ENCODE peak calls at places on chromosome X, in nine cellular contexts. Y is pancreas; I is CD8-positive, alpha-beta memory T cell; D is SK-N-SH; Q is lower lobe of right lung; B is suprapubic skin; F is uterus; Z is keratinocyte; E is GM23338. N is an unnamed sample.
A peak's percentile ranks its signal among the peaks of the same experiment; 100 is the strongest.

GRCh38 chrX:128518508-128518907 is 466.3 kb upstream of the ACTRT1 start:
- DNase-seq in E (peak; percentile 51), I (no peak), F (no peak), B (no peak), Y (no peak), Z (no peak), Q (no peak), D (peak; percentile 4), N (no peak)

GRCh38 chrX:150202641-150203248 is 160.4 kb upstream of the MAMLD1 start:
- DNase-seq in I (no peak), Z (no peak), Q (no peak), F (no peak), Y (no peak), D (no peak), E (no peak), B (no peak), N (no peak)

GRCh38 chrX:148672526-148672925 is 172.1 kb downstream of the AFF2 start:
- DNase-seq in E (no peak), Y (no peak), B (no peak), F (no peak), D (no peak), Z (no peak), I (no peak), Q (no peak), N (no peak)

GRCh38 chrX:102858826-102859627 is 78.0 kb upstream of the RAB40AL start:
- DNase-seq in F (no peak), Z (no peak), E (peak; percentile 28), Q (no peak), I (no peak), B (no peak), Y (no peak), D (no peak), N (no peak)

GRCh38 chrX:153647461-153648357 is 706 bp downstream of the DUSP9 start:
- DNase-seq in Z (no peak), Y (peak; percentile 64), D (peak; percentile 27), F (peak; percentile 11), B (peak; percentile 62), Q (peak; percentile 20), E (no peak), I (no peak), N (peak; percentile 70)

GRCh38 chrX:120365320-120365719 is 3.4 kb downstream of the ATP1B4 start:
- DNase-seq in Y (no peak), F (peak; percentile 15), Z (no peak), B (no peak), D (peak; percentile 24), E (peak; percentile 69), I (peak; percentile 34), Q (peak; percentile 51), N (peak; percentile 47)

GRCh38 chrX:72029473-72030411 is 102.0 kb downstream of the RTL5 start:
- DNase-seq in Y (no peak), I (no peak), F (no peak), E (no peak), B (no peak), D (peak; percentile 47), Z (peak; percentile 5), Q (no peak), N (no peak)

GRCh38 chrX:17459008-17459407 is 84.0 kb downstream of the NHS start:
- DNase-seq in Z (peak; percentile 5), I (no peak), D (no peak), B (no peak), E (no peak), Y (no peak), F (peak; percentile 60), Q (no peak), N (no peak)

GRCh38 chrX:135707880-135708279 is 5.6 kb upstream of the CT45A1 start:
- DNase-seq in I (no peak), D (peak; percentile 52), B (no peak), Y (peak; percentile 47), Q (no peak), F (no peak), E (peak; percentile 86), Z (no peak), N (peak; percentile 48)

GRCh38 chrX:150049647-150050046 is 111.4 kb upstream of the EOLA2 start:
- DNase-seq in Z (no peak), F (no peak), I (no peak), D (no peak), B (no peak), E (peak; percentile 8), Y (no peak), Q (no peak), N (no peak)

GRCh38 chrX:115898382-115899001 is 272.1 kb upstream of the AGTR2 start:
- DNase-seq in B (no peak), Z (no peak), Y (peak; percentile 84), I (no peak), Q (no peak), D (peak; percentile 37), F (peak; percentile 53), E (peak; percentile 43), N (peak; percentile 79)

GRCh38 chrX:134186362-134187121 is 50.4 kb upstream of the CCDC160 start:
- DNase-seq in B (no peak), D (no peak), Q (no peak), Z (no peak), Y (no peak), E (no peak), I (no peak), F (no peak), N (no peak)

GRCh38 chrX:17944833-17945497 is 83.9 kb upstream of the RAI2 start:
- DNase-seq in Z (no peak), Y (no peak), B (no peak), E (peak; percentile 57), I (no peak), D (peak; percentile 15), F (no peak), Q (no peak), N (no peak)

GRCh38 chrX:16603822-16604221 is 46.1 kb upstream of the S100G start:
- DNase-seq in Y (no peak), I (no peak), F (no peak), Q (no peak), Z (no peak), E (no peak), D (no peak), B (no peak), N (no peak)

GRCh38 chrX:41023098-41023497 is 62.1 kb upstream of the USP9X start:
- DNase-seq in Z (no peak), I (no peak), Y (no peak), E (no peak), B (no peak), D (no peak), Q (no peak), F (no peak), N (no peak)

GRCh38 chrX:41024755-41025154 is 60.5 kb upstream of the USP9X start:
- DNase-seq in E (no peak), D (no peak), Q (no peak), F (no peak), I (no peak), Z (no peak), B (no peak), Y (no peak), N (no peak)

GRCh38 chrX:41027388-41027787 is 57.9 kb upstream of the USP9X start:
- DNase-seq in D (no peak), I (no peak), F (no peak), B (no peak), Y (no peak), Z (no peak), E (peak; percentile 28), Q (no peak), N (no peak)

GRCh38 chrX:41026326-41027136 is 58.7 kb upstream of the USP9X start:
- DNase-seq in E (peak; percentile 54), B (no peak), Q (no peak), I (no peak), Z (no peak), F (no peak), Y (no peak), D (no peak), N (no peak)

GRCh38 chrX:41025926-41026325 is 59.3 kb upstream of the USP9X start:
- DNase-seq in D (no peak), Y (no peak), I (no peak), F (no peak), Z (no peak), B (no peak), Q (no peak), E (peak; percentile 63), N (no peak)
- H3K27ac ChIP-seq in D (no peak overlapping the region), Y (no peak overlapping the region), I (no peak overlapping the region), F (peak overlapping the region; percentile 36), Z (no peak overlapping the region), B (no peak overlapping the region), Q (no peak overlapping the region), E (peak overlapping the region; percentile 96), N (no peak overlapping the region)

GRCh38 chrX:46165411-46165810 is 379.8 kb downstream of the ZNF674 start:
- DNase-seq in Q (no peak), F (no peak), B (no peak), Z (no peak), Y (no peak), D (no peak), E (no peak), I (no peak), N (no peak)
- H3K4me3 ChIP-seq in Q (no peak overlapping the region), F (no peak overlapping the region), B (no peak overlapping the region), Z (no peak overlapping the region), Y (no peak overlapping the region), D (no peak overlapping the region), E (no peak overlapping the region), I (no peak overlapping the region), N (no peak overlapping the region)

GRCh38 chrX:39616098-39616729 is 481.5 kb downstream of the BCOR start:
- DNase-seq in Z (no peak), Y (no peak), B (no peak), I (no peak), E (no peak), F (no peak), D (no peak), Q (no peak), N (no peak)
- H3K27ac ChIP-seq in Z (no peak overlapping the region), Y (no peak overlapping the region), B (no peak overlapping the region), I (no peak overlapping the region), E (no peak overlapping the region), F (no peak overlapping the region), D (no peak overlapping the region), Q (no peak overlapping the region), N (no peak overlapping the region)

GRCh38 chrX:31058284-31058683 is 13.6 kb downstream of the FTHL17 start:
- DNase-seq in D (no peak), I (no peak), F (no peak), Z (no peak), B (no peak), Y (no peak), E (no peak), Q (no peak), N (no peak)

GRCh38 chrX:31057691-31058090 is 14.2 kb downstream of the FTHL17 start:
- DNase-seq in Y (no peak), Q (no peak), Z (no peak), E (no peak), B (no peak), D (no peak), F (no peak), I (no peak), N (no peak)

GRCh38 chrX:31063114-31063513 is 8.7 kb downstream of the FTHL17 start:
- DNase-seq in B (no peak), Y (no peak), E (no peak), D (no peak), Q (no peak), I (no peak), Z (no peak), F (no peak), N (no peak)

GRCh38 chrX:31060013-31060412 is 11.8 kb downstream of the FTHL17 start:
- DNase-seq in E (no peak), I (no peak), Z (no peak), Y (no peak), D (no peak), F (no peak), B (no peak), Q (no peak), N (no peak)

DNA sequence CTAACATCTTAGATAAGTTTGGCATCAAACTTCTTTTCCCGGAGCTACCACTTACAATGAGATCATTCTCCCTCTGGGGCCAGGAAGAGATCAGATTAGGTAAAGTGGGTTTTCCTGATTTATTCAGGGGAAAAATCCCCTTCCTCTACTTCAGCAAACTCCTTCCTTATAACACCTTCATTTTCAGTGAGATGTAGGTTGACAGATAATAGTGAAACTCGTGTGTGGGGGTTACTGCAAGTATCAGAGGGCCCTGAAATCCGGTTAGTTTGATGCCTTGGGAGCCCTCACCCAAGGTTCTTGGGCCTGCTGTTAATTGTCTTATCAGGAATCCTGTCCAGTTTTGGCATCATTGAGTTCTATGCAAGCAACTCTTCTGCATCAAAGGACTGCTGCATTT is 10.8 kb downstream of the FTHL17 start:
- DNase-seq in Y (no peak), B (no peak), D (no peak), F (no peak), Z (no peak), Q (no peak), I (no peak), E (no peak), N (no peak)
- H3K4me3 ChIP-seq in Y (no peak overlapping the region), B (no peak overlapping the region), D (no peak overlapping the region), F (no peak overlapping the region), Z (no peak overlapping the region), Q (no peak overlapping the region), I (no peak overlapping the region), E (no peak overlapping the region), N (no peak overlapping the region)

N was measured in aorta.